ENCODE peak calls at places on chromosome 10, in four cellular contexts. W, Z, T and I are unnamed samples.

GRCh38 chr10:92789826-92790225 is 58.5 kb upstream of the EXOC6 start:
- DNase-seq in T (no peak), Z (no peak), W (no peak), I (no peak)

GRCh38 chr10:7260412-7260900 is 150.4 kb downstream of the SFMBT2 start:
- DNase-seq in T (no peak), W (peak; percentile 69), Z (no peak), I (peak; percentile 68)

GRCh38 chr10:116444527-116445142 is 17.0 kb downstream of the PNLIPRP3 start:
- DNase-seq in T (no peak), W (peak; percentile 50), Z (peak; percentile 1), I (no peak)

GRCh38 chr10:61262486-61263261 is 190.5 kb downstream of the TMEM26 start:
- DNase-seq in T (no peak), Z (no peak), W (peak; percentile 62), I (no peak)

GRCh38 chr10:112519129-112519761 is 72.2 kb downstream of the VTI1A start:
- DNase-seq in T (no peak), Z (no peak), W (no peak), I (no peak)

GRCh38 chr10:63929826-63930467 is 408.7 kb downstream of the REEP3 start:
- DNase-seq in W (no peak), T (no peak), Z (peak; percentile 94), I (peak; percentile 79)

GRCh38 chr10:14386202-14386593 is 55.5 kb upstream of the FRMD4A start:
- DNase-seq in Z (no peak), W (peak; percentile 85), T (no peak), I (no peak)

GRCh38 chr10:113108180-113108835 is 158.3 kb downstream of the TCF7L2 start:
- DNase-seq in T (no peak), W (no peak), Z (no peak), I (no peak)

GRCh38 chr10:83458611-83459010 is 680.7 kb upstream of the GHITM start:
- DNase-seq in T (no peak), W (no peak), Z (no peak), I (no peak)

GRCh38 chr10:69647819-69648218 is 17.8 kb downstream of the FAM241B start:
- DNase-seq in T (no peak), W (no peak), Z (no peak), I (no peak)